ENCODE peak calls at places on chromosomes 12 and 14, in seven cellular contexts. X is AG04450, P is right atrium auricular region, V is lung, C is A673, E is pancreas, O is astrocyte of the spinal cord. L is an unnamed sample.

GRCh38 chr14:56794088-56794556 is 16.2 kb downstream of the OTX2 start:
- DNase-seq in O (no peak), P (no peak), V (no peak), E (no peak), C (no peak), X (no peak), L (no peak)

GRCh38 chr14:80049055-80049454 is 162.2 kb downstream of the DIO2 start:
- DNase-seq in E (no peak), O (peak), X (no peak), P (no peak), C (no peak), V (no peak), L (no peak)

GRCh38 chr14:91873476-91874265 is 6.3 kb upstream of the TC2N start:
- DNase-seq in V (no peak), X (no peak), O (no peak), P (no peak), C (no peak), E (no peak), L (peak)

GRCh38 chr12:128467882-128468281 is 200.9 kb downstream of the TMEM132C start:
- DNase-seq in C (no peak), X (no peak), V (no peak), O (no peak), E (no peak), P (no peak), L (no peak)

GRCh38 chr12:89067436-89067835 is 284.9 kb downstream of the DUSP6 start:
- DNase-seq in X (peak), P (no peak), C (no peak), E (no peak), V (no peak), O (peak), L (peak)

GRCh38 chr14:43003845-43004244 is 1397.2 kb downstream of the LRFN5 start:
- DNase-seq in C (peak), P (no peak), O (peak), X (no peak), E (no peak), V (no peak), L (no peak)

GRCh38 chr12:122190842-122191668 is 8.1 kb downstream of the LRRC43 start:
- DNase-seq in P (no peak), E (peak), X (peak), V (peak), O (peak), C (peak), L (no peak)

GRCh38 chr12:8899835-8900234 is 14.5 kb upstream of the PHC1 start:
- DNase-seq in X (no peak), C (no peak), E (no peak), P (no peak), O (no peak), V (no peak), L (no peak)

GRCh38 chr14:105710119-105711057 is 184.0 kb downstream of the TMEM121 start:
- DNase-seq in P (peak), V (no peak), C (no peak), E (no peak), X (no peak), O (no peak), L (no peak)

GRCh38 chr12:49847161-49847560 is 4.3 kb upstream of the BCDIN3D start:
- DNase-seq in E (no peak), C (no peak), P (no peak), O (no peak), V (no peak), X (no peak), L (no peak)

GRCh38 chr14:54617467-54617866 is 50.5 kb downstream of the SAMD4A start:
- DNase-seq in X (no peak), E (no peak), V (no peak), O (no peak), C (no peak), P (no peak), L (no peak)

GRCh38 chr12:19200261-19200660 is 70.7 kb downstream of the PLEKHA5 start:
- DNase-seq in P (no peak), O (no peak), V (no peak), C (no peak), E (no peak), X (no peak), L (no peak)

GRCh38 chr14:86540636-86541247 is 1010.8 kb downstream of the FLRT2 start:
- DNase-seq in O (no peak), C (peak), X (no peak), V (no peak), E (no peak), P (no peak), L (no peak)

GRCh38 chr14:104973215-104974145 is 4.7 kb downstream of the AHNAK2 start:
- DNase-seq in X (peak), E (peak), C (peak), V (peak), P (peak), O (peak), L (peak)

GRCh38 chr12:114666746-114667668 is 17.0 kb downstream of the TBX3 start:
- DNase-seq in C (no peak), X (no peak), V (no peak), E (no peak), O (peak), P (no peak), L (no peak)
- H3K4me3 ChIP-seq in C (no peak), X (no peak), V (no peak), E (no peak), O (no peak), P (no peak), L (no peak)

DNA sequence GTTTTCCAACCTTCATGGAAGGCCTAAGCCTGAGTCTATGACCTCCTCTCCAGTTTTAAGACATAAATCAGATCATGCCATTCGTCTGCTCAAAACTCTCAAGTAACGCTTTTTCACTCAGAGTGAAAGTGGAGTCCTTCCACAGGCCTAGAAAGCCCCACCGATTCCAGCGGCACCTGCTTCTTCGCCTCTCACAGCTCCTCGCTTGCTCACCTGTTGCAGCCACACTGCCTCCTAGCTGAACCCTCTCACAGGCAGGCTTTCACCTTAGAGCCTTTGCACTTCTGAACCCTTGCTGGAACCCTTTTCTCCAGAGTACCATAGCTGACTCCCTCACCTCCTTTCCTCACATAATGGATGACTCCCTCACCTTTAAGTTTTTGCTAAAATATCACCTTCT is 301.1 kb downstream of the ZFP36L1 start:
- DNase-seq in E (no peak), X (no peak), C (no peak), O (no peak), P (no peak), V (no peak), L (no peak)
- TF ChIP-seq CTCF in E (no peak), X (no peak), C (no peak), O (no peak), P (no peak), V (no peak), L (no peak)

DNA sequence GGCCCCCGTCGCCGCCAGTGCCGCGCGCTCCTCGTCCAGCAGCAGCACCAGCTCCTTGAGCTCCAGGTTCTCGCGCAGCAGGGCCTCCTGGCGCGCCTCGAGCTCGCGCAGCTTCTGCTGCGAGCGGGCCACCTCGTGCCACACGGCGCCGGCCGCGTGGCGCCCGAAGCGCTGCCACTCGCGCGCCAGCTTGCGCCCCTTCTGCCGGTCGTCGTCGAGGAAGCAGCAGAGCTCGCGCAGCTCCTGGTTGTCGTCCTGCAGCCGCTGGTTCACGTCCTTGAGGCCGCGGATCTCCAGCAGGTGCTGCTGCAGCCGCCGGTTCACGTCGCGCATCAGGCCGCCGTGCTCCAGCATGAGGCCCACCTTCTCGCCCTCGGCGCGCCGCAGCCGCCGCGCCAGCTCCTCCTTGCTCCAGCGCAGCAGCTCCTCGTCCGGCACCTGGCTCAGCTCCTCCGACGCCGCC is 505 bp downstream of the CCDC85C start:
- DNase-seq in C (peak), P (no peak), E (peak), X (no peak), V (no peak), O (peak), L (no peak)
- H3K4me3 ChIP-seq in C (peak), P (peak), E (peak), X (peak), V (peak), O (peak), L (peak)

GRCh38 chr14:60195179-60195810 is 30.1 kb upstream of the DHRS7 start:
- DNase-seq in C (no peak), X (no peak), O (no peak), E (no peak), V (no peak), P (no peak), L (no peak)
- TF ChIP-seq CTCF in C (peak), X (no peak), O (no peak), E (no peak), V (no peak), P (peak), L (peak)

DNA sequence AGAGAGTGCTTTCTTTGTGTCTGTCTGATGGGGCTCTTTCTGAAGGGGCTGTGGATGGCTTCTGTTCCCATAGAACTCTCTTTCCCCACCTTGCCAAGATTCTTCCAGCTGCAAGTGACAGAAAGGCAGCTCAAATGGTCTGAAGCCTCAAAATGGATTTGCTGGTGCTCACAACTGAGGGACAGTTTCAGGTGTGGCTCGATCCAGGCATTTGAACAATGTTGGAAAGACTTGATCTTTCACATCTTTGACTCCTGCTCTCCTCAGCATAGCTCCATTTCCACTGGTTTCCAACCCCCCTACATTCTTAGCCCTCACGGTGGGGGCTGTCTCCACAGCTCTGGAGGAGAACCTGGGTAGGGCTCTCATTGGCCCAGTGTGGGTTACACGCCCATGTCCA is 15.9 kb downstream of the RFLNA start:
- DNase-seq in O (no peak), E (no peak), C (no peak), X (no peak), V (no peak), P (no peak), L (no peak)
- H3K4me3 ChIP-seq in O (no peak), E (no peak), C (no peak), X (no peak), V (no peak), P (no peak), L (no peak)

GRCh38 chr14:76472199-76472723 is 96.3 kb downstream of the ESRRB start:
- DNase-seq in V (no peak), X (no peak), P (no peak), C (no peak), O (no peak), E (no peak), L (no peak)

GRCh38 chr14:76467843-76468242 is 91.9 kb downstream of the ESRRB start:
- DNase-seq in X (no peak), V (no peak), P (no peak), E (no peak), O (no peak), C (no peak), L (no peak)

DNA sequence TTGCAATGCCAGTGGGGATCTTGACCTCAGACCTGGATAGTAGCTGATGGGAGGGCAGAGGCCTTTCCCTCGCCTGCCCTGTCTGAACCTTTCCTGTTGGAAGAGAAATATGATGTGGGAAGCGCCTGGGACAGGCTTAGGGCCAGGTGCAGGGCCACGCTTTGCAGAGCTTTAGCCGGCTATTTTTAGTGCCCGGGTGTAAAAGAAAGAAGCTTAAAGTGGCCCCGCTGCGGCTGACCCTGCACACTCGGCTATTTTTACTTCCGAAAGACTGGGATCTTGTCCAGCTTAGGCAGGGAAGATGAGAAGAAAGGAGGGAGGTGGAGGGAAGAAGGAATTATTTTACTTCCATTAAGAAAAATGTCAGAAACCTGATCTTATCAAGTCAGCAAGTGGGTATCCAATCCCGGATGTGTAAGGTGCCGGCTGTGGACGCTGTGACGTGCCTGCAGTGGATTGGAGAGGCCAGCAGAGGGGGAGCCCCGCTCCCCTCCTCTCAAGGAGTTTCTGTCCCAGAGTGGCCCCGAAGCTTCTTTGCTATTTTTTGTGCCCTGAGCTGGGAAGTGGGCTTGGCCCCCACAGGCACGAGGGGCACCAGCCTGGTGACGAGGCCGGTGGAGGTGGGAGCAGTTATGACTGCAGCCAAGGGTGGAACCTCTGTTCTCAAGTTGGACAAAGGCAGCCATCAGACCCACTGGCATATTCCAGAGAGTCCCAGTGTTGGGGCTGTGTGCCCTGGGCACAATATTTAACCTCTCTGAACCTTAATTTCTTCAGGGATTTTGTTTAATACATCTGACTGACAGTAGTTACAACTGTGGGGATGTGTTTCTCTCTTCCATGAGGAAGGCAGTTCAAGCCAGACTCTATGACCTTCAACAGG is 97.7 kb downstream of the ESRRB start:
- DNase-seq in P (no peak), E (no peak), C (peak), X (no peak), V (no peak), O (peak), L (no peak)
- TF ChIP-seq CTCF in P (no peak), E (no peak), C (peak), X (peak), V (no peak), O (peak), L (peak)

DNA sequence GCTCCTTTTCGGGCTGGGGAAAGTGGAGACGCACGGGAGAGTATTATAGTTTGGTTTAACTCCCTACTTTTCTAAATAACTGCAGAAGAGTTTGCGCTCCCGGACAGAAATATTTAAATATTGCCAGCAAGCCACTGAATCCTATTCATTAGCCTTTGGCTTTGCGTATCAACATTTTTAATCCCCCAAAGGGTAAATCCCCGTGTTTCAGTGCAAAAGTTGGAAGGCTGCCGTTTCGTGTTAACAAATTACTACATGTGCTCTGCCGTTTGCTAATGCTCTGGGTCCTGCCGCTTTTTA is 372 bp upstream of the DPF3 start:
- DNase-seq in V (no peak), E (no peak), X (no peak), O (no peak), C (no peak), P (no peak), L (no peak)
- H3K4me3 ChIP-seq in V (no peak), E (peak), X (peak), O (peak), C (peak), P (peak), L (peak)

GRCh38 chr12:53948650-53949593 is 5.8 kb upstream of the HOXC12 start:
- DNase-seq in O (no peak), V (no peak), X (no peak), P (no peak), C (no peak), E (no peak), L (no peak)
- TF ChIP-seq CTCF in O (no peak), V (no peak), X (no peak), P (no peak), C (no peak), E (no peak), L (no peak)

DNA sequence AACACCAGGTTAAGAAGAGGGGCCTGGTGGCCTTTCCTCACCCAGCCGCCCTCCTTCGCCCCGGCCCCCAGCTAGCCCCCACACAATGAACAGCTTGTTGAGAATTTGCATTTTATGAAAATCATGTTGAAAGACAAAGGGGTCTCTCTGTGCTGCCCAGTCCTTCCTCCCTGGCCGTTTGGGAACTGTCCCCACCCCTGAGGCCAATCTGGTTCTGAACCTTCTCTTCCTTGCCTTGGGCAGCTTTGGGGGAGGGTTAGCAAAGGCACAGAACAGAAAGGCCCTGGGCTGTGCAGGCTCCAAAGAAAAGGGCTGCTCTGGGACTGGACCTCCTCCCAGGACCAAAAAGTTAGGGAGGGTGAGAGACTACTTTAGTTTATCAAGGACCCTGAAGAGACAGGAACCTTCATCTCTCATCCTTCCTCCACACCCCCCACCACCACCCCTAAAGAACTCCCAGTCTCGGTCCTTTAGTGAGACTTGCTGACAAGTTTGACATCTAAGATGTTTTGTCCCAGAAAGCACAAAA is 1.3 kb downstream of the TAMALIN start:
- DNase-seq in X (no peak), C (no peak), O (no peak), P (no peak), V (no peak), E (peak), L (no peak)
- H3K4me3 ChIP-seq in X (peak), C (peak), O (peak), P (peak), V (peak), E (peak), L (peak)

GRCh38 chr12:109951751-109952150 is 44.4 kb downstream of the GIT2 start:
- DNase-seq in X (peak), E (peak), C (no peak), O (peak), V (no peak), P (no peak), L (peak)
- TF ChIP-seq CTCF in X (peak), E (no peak), C (no peak), O (no peak), V (no peak), P (no peak), L (no peak)